ENCODE peak calls at places on chromosomes 3 and 15, in nine cellular contexts. One of them, this sample, is unnamed.

GRCh38 chr3:13494463-13495350 is 14.6 kb downstream of the HDAC11 start:
- DNase-seq in OCI-M1: peak; percentile 9
- DNase-seq in activated CD4-positive, alpha-beta T cell treated with anti-CD3 and anti-CD28 coated beads for 4 hours: no peak
- DNase-seq in bronchial epithelial cell: no peak
- DNase-seq in activated T-cell treated with anti-CD3 and anti-CD28 coated beads for 24 hours: no peak
- DNase-seq in activated CD8-positive, alpha-beta memory T cell treated with anti-CD3 and anti-CD28 coated beads for 4 hours: no peak
- DNase-seq in body of pancreas: peak; percentile 35
- DNase-seq in AG09319: no peak
- DNase-seq in fibroblast of the aortic adventitia: peak; percentile 42
- DNase-seq in this sample: no peak

GRCh38 chr3:121707531-121708273 is 41.8 kb downstream of the GOLGB1 start:
- DNase-seq in OCI-M1: no peak
- DNase-seq in activated CD4-positive, alpha-beta T cell treated with anti-CD3 and anti-CD28 coated beads for 4 hours: no peak
- DNase-seq in bronchial epithelial cell: peak; percentile 39
- DNase-seq in activated T-cell treated with anti-CD3 and anti-CD28 coated beads for 24 hours: no peak
- DNase-seq in activated CD8-positive, alpha-beta memory T cell treated with anti-CD3 and anti-CD28 coated beads for 4 hours: no peak
- DNase-seq in body of pancreas: no peak
- DNase-seq in AG09319: no peak
- DNase-seq in fibroblast of the aortic adventitia: no peak
- DNase-seq in this sample: no peak

GRCh38 chr3:186942168-186942567 is 11.8 kb downstream of the ST6GAL1 start:
- DNase-seq in OCI-M1: no peak
- DNase-seq in activated CD4-positive, alpha-beta T cell treated with anti-CD3 and anti-CD28 coated beads for 4 hours: no peak
- DNase-seq in bronchial epithelial cell: no peak
- DNase-seq in activated T-cell treated with anti-CD3 and anti-CD28 coated beads for 24 hours: no peak
- DNase-seq in activated CD8-positive, alpha-beta memory T cell treated with anti-CD3 and anti-CD28 coated beads for 4 hours: no peak
- DNase-seq in body of pancreas: no peak
- DNase-seq in AG09319: no peak
- DNase-seq in fibroblast of the aortic adventitia: no peak
- DNase-seq in this sample: no peak

GRCh38 chr3:14201881-14202684 is 23.5 kb downstream of the LSM3 start:
- DNase-seq in OCI-M1: no peak
- DNase-seq in activated CD4-positive, alpha-beta T cell treated with anti-CD3 and anti-CD28 coated beads for 4 hours: no peak
- DNase-seq in bronchial epithelial cell: no peak
- DNase-seq in activated T-cell treated with anti-CD3 and anti-CD28 coated beads for 24 hours: no peak
- DNase-seq in activated CD8-positive, alpha-beta memory T cell treated with anti-CD3 and anti-CD28 coated beads for 4 hours: no peak
- DNase-seq in body of pancreas: peak; percentile 25
- DNase-seq in AG09319: no peak
- DNase-seq in fibroblast of the aortic adventitia: peak; percentile 62
- DNase-seq in this sample: peak; percentile 62

GRCh38 chr3:112011376-112011940 is 12.7 kb downstream of the TAGLN3 start:
- DNase-seq in OCI-M1: no peak
- DNase-seq in activated CD4-positive, alpha-beta T cell treated with anti-CD3 and anti-CD28 coated beads for 4 hours: no peak
- DNase-seq in bronchial epithelial cell: no peak
- DNase-seq in activated T-cell treated with anti-CD3 and anti-CD28 coated beads for 24 hours: no peak
- DNase-seq in activated CD8-positive, alpha-beta memory T cell treated with anti-CD3 and anti-CD28 coated beads for 4 hours: no peak
- DNase-seq in body of pancreas: no peak
- DNase-seq in AG09319: no peak
- DNase-seq in fibroblast of the aortic adventitia: no peak
- DNase-seq in this sample: peak; percentile 73

GRCh38 chr3:84573962-84574361 is 384.8 kb upstream of the CADM2 start:
- DNase-seq in OCI-M1: no peak
- DNase-seq in activated CD4-positive, alpha-beta T cell treated with anti-CD3 and anti-CD28 coated beads for 4 hours: no peak
- DNase-seq in bronchial epithelial cell: no peak
- DNase-seq in activated T-cell treated with anti-CD3 and anti-CD28 coated beads for 24 hours: no peak
- DNase-seq in activated CD8-positive, alpha-beta memory T cell treated with anti-CD3 and anti-CD28 coated beads for 4 hours: no peak
- DNase-seq in body of pancreas: no peak
- DNase-seq in AG09319: no peak
- DNase-seq in fibroblast of the aortic adventitia: no peak
- DNase-seq in this sample: no peak

GRCh38 chr3:194218646-194219453 is 82.9 kb downstream of the HES1 start:
- DNase-seq in OCI-M1: no peak
- DNase-seq in activated CD4-positive, alpha-beta T cell treated with anti-CD3 and anti-CD28 coated beads for 4 hours: no peak
- DNase-seq in bronchial epithelial cell: no peak
- DNase-seq in activated T-cell treated with anti-CD3 and anti-CD28 coated beads for 24 hours: no peak
- DNase-seq in activated CD8-positive, alpha-beta memory T cell treated with anti-CD3 and anti-CD28 coated beads for 4 hours: no peak
- DNase-seq in body of pancreas: no peak
- DNase-seq in AG09319: no peak
- DNase-seq in fibroblast of the aortic adventitia: no peak
- DNase-seq in this sample: no peak

GRCh38 chr15:61195116-61196002 is 33.7 kb downstream of the RORA start:
- DNase-seq in OCI-M1: peak; percentile 75
- DNase-seq in activated CD4-positive, alpha-beta T cell treated with anti-CD3 and anti-CD28 coated beads for 4 hours: no peak
- DNase-seq in bronchial epithelial cell: peak; percentile 40
- DNase-seq in activated T-cell treated with anti-CD3 and anti-CD28 coated beads for 24 hours: no peak
- DNase-seq in activated CD8-positive, alpha-beta memory T cell treated with anti-CD3 and anti-CD28 coated beads for 4 hours: no peak
- DNase-seq in body of pancreas: no peak
- DNase-seq in AG09319: no peak
- DNase-seq in fibroblast of the aortic adventitia: peak; percentile 55
- DNase-seq in this sample: peak; percentile 37

GRCh38 chr15:80800067-80800466 is 20.9 kb downstream of the CEMIP start:
- DNase-seq in OCI-M1: no peak
- DNase-seq in activated CD4-positive, alpha-beta T cell treated with anti-CD3 and anti-CD28 coated beads for 4 hours: no peak
- DNase-seq in bronchial epithelial cell: peak; percentile 54
- DNase-seq in activated T-cell treated with anti-CD3 and anti-CD28 coated beads for 24 hours: no peak
- DNase-seq in activated CD8-positive, alpha-beta memory T cell treated with anti-CD3 and anti-CD28 coated beads for 4 hours: no peak
- DNase-seq in body of pancreas: no peak
- DNase-seq in AG09319: no peak
- DNase-seq in fibroblast of the aortic adventitia: no peak
- DNase-seq in this sample: no peak

GRCh38 chr3:120419797-120420196 is 31.0 kb downstream of the FSTL1 start:
- DNase-seq in OCI-M1: no peak
- DNase-seq in activated CD4-positive, alpha-beta T cell treated with anti-CD3 and anti-CD28 coated beads for 4 hours: no peak
- DNase-seq in bronchial epithelial cell: no peak
- DNase-seq in activated T-cell treated with anti-CD3 and anti-CD28 coated beads for 24 hours: no peak
- DNase-seq in activated CD8-positive, alpha-beta memory T cell treated with anti-CD3 and anti-CD28 coated beads for 4 hours: no peak
- DNase-seq in body of pancreas: no peak
- DNase-seq in AG09319: no peak
- DNase-seq in fibroblast of the aortic adventitia: peak; percentile 64
- DNase-seq in this sample: no peak

GRCh38 chr3:192188218-192188835 is 539.0 kb downstream of the FGF12 start:
- DNase-seq in OCI-M1: peak; percentile 59
- DNase-seq in activated CD4-positive, alpha-beta T cell treated with anti-CD3 and anti-CD28 coated beads for 4 hours: no peak
- DNase-seq in bronchial epithelial cell: peak; percentile 25
- DNase-seq in activated T-cell treated with anti-CD3 and anti-CD28 coated beads for 24 hours: peak; percentile 19
- DNase-seq in activated CD8-positive, alpha-beta memory T cell treated with anti-CD3 and anti-CD28 coated beads for 4 hours: no peak
- DNase-seq in body of pancreas: peak; percentile 68
- DNase-seq in AG09319: no peak
- DNase-seq in fibroblast of the aortic adventitia: peak; percentile 25
- DNase-seq in this sample: peak; percentile 55

GRCh38 chr3:12490547-12490946 is 6.3 kb downstream of the TSEN2 start:
- DNase-seq in OCI-M1: no peak
- DNase-seq in activated CD4-positive, alpha-beta T cell treated with anti-CD3 and anti-CD28 coated beads for 4 hours: no peak
- DNase-seq in bronchial epithelial cell: no peak
- DNase-seq in activated T-cell treated with anti-CD3 and anti-CD28 coated beads for 24 hours: no peak
- DNase-seq in activated CD8-positive, alpha-beta memory T cell treated with anti-CD3 and anti-CD28 coated beads for 4 hours: no peak
- DNase-seq in body of pancreas: no peak
- DNase-seq in AG09319: no peak
- DNase-seq in fibroblast of the aortic adventitia: no peak
- DNase-seq in this sample: no peak

GRCh38 chr15:69627548-69628158 is 175.0 kb downstream of the RPLP1 start:
- DNase-seq in OCI-M1: no peak
- DNase-seq in activated CD4-positive, alpha-beta T cell treated with anti-CD3 and anti-CD28 coated beads for 4 hours: no peak
- DNase-seq in bronchial epithelial cell: no peak
- DNase-seq in activated T-cell treated with anti-CD3 and anti-CD28 coated beads for 24 hours: no peak
- DNase-seq in activated CD8-positive, alpha-beta memory T cell treated with anti-CD3 and anti-CD28 coated beads for 4 hours: no peak
- DNase-seq in body of pancreas: no peak
- DNase-seq in AG09319: no peak
- DNase-seq in fibroblast of the aortic adventitia: no peak
- DNase-seq in this sample: no peak

GRCh38 chr15:63715818-63716217 is 117.9 kb downstream of the HERC1 start:
- DNase-seq in OCI-M1: no peak
- DNase-seq in activated CD4-positive, alpha-beta T cell treated with anti-CD3 and anti-CD28 coated beads for 4 hours: no peak
- DNase-seq in bronchial epithelial cell: peak; percentile 45
- DNase-seq in activated T-cell treated with anti-CD3 and anti-CD28 coated beads for 24 hours: no peak
- DNase-seq in activated CD8-positive, alpha-beta memory T cell treated with anti-CD3 and anti-CD28 coated beads for 4 hours: no peak
- DNase-seq in body of pancreas: no peak
- DNase-seq in AG09319: no peak
- DNase-seq in fibroblast of the aortic adventitia: no peak
- DNase-seq in this sample: peak; percentile 53

GRCh38 chr3:25493786-25494185 is 65.7 kb downstream of the RARB start:
- DNase-seq in OCI-M1: no peak
- DNase-seq in activated CD4-positive, alpha-beta T cell treated with anti-CD3 and anti-CD28 coated beads for 4 hours: no peak
- DNase-seq in bronchial epithelial cell: peak; percentile 67
- DNase-seq in activated T-cell treated with anti-CD3 and anti-CD28 coated beads for 24 hours: no peak
- DNase-seq in activated CD8-positive, alpha-beta memory T cell treated with anti-CD3 and anti-CD28 coated beads for 4 hours: no peak
- DNase-seq in body of pancreas: no peak
- DNase-seq in AG09319: no peak
- DNase-seq in fibroblast of the aortic adventitia: peak; percentile 93
- DNase-seq in this sample: peak; percentile 96

GRCh38 chr3:74415731-74416130 is 198.7 kb downstream of the CNTN3 start:
- DNase-seq in OCI-M1: no peak
- DNase-seq in activated CD4-positive, alpha-beta T cell treated with anti-CD3 and anti-CD28 coated beads for 4 hours: no peak
- DNase-seq in bronchial epithelial cell: no peak
- DNase-seq in activated T-cell treated with anti-CD3 and anti-CD28 coated beads for 24 hours: no peak
- DNase-seq in activated CD8-positive, alpha-beta memory T cell treated with anti-CD3 and anti-CD28 coated beads for 4 hours: no peak
- DNase-seq in body of pancreas: no peak
- DNase-seq in AG09319: no peak
- DNase-seq in fibroblast of the aortic adventitia: no peak
- DNase-seq in this sample: no peak

GRCh38 chr3:3305087-3305486 is 125.6 kb upstream of the CRBN start:
- DNase-seq in OCI-M1: no peak
- DNase-seq in activated CD4-positive, alpha-beta T cell treated with anti-CD3 and anti-CD28 coated beads for 4 hours: no peak
- DNase-seq in bronchial epithelial cell: no peak
- DNase-seq in activated T-cell treated with anti-CD3 and anti-CD28 coated beads for 24 hours: no peak
- DNase-seq in activated CD8-positive, alpha-beta memory T cell treated with anti-CD3 and anti-CD28 coated beads for 4 hours: no peak
- DNase-seq in body of pancreas: no peak
- DNase-seq in AG09319: no peak
- DNase-seq in fibroblast of the aortic adventitia: no peak
- DNase-seq in this sample: no peak

GRCh38 chr3:60708191-60708975 is 542.9 kb downstream of the FHIT start:
- DNase-seq in OCI-M1: no peak
- DNase-seq in activated CD4-positive, alpha-beta T cell treated with anti-CD3 and anti-CD28 coated beads for 4 hours: no peak
- DNase-seq in bronchial epithelial cell: peak; percentile 37
- DNase-seq in activated T-cell treated with anti-CD3 and anti-CD28 coated beads for 24 hours: no peak
- DNase-seq in activated CD8-positive, alpha-beta memory T cell treated with anti-CD3 and anti-CD28 coated beads for 4 hours: no peak
- DNase-seq in body of pancreas: no peak
- DNase-seq in AG09319: peak; percentile 11
- DNase-seq in fibroblast of the aortic adventitia: peak; percentile 68
- DNase-seq in this sample: peak; percentile 76

GRCh38 chr15:72269739-72270138 is 2.6 kb downstream of the PARP6 start:
- DNase-seq in OCI-M1: no peak
- DNase-seq in activated CD4-positive, alpha-beta T cell treated with anti-CD3 and anti-CD28 coated beads for 4 hours: no peak
- DNase-seq in bronchial epithelial cell: no peak
- DNase-seq in activated T-cell treated with anti-CD3 and anti-CD28 coated beads for 24 hours: no peak
- DNase-seq in activated CD8-positive, alpha-beta memory T cell treated with anti-CD3 and anti-CD28 coated beads for 4 hours: no peak
- DNase-seq in body of pancreas: no peak
- DNase-seq in AG09319: no peak
- DNase-seq in fibroblast of the aortic adventitia: no peak
- DNase-seq in this sample: no peak

GRCh38 chr15:35665855-35666536 is 120.0 kb upstream of the DPH6 start:
- DNase-seq in OCI-M1: no peak
- DNase-seq in activated CD4-positive, alpha-beta T cell treated with anti-CD3 and anti-CD28 coated beads for 4 hours: no peak
- DNase-seq in bronchial epithelial cell: no peak
- DNase-seq in activated T-cell treated with anti-CD3 and anti-CD28 coated beads for 24 hours: no peak
- DNase-seq in activated CD8-positive, alpha-beta memory T cell treated with anti-CD3 and anti-CD28 coated beads for 4 hours: no peak
- DNase-seq in body of pancreas: no peak
- DNase-seq in AG09319: no peak
- DNase-seq in fibroblast of the aortic adventitia: peak; percentile 38
- DNase-seq in this sample: no peak

GRCh38 chr3:13543251-13543650 is 5.7 kb upstream of the FBLN2 start:
- DNase-seq in OCI-M1: no peak
- DNase-seq in activated CD4-positive, alpha-beta T cell treated with anti-CD3 and anti-CD28 coated beads for 4 hours: no peak
- DNase-seq in bronchial epithelial cell: peak; percentile 41
- DNase-seq in activated T-cell treated with anti-CD3 and anti-CD28 coated beads for 24 hours: no peak
- DNase-seq in activated CD8-positive, alpha-beta memory T cell treated with anti-CD3 and anti-CD28 coated beads for 4 hours: no peak
- DNase-seq in body of pancreas: peak; percentile 40
- DNase-seq in AG09319: peak; percentile 87
- DNase-seq in fibroblast of the aortic adventitia: peak; percentile 98
- DNase-seq in this sample: peak; percentile 10

GRCh38 chr3:66162766-66163165 is 58.0 kb upstream of the SLC25A26 start:
- DNase-seq in OCI-M1: peak; percentile 28
- DNase-seq in activated CD4-positive, alpha-beta T cell treated with anti-CD3 and anti-CD28 coated beads for 4 hours: no peak
- DNase-seq in bronchial epithelial cell: no peak
- DNase-seq in activated T-cell treated with anti-CD3 and anti-CD28 coated beads for 24 hours: no peak
- DNase-seq in activated CD8-positive, alpha-beta memory T cell treated with anti-CD3 and anti-CD28 coated beads for 4 hours: no peak
- DNase-seq in body of pancreas: no peak
- DNase-seq in AG09319: no peak
- DNase-seq in fibroblast of the aortic adventitia: no peak
- DNase-seq in this sample: no peak

This sample was measured in kidney tubule cell.